ENCODE peak calls at places on chromosomes 1 and 21, in ten cellular contexts. C is psoas muscle, Z is prostate gland, N is brain microvascular endothelial cell, P is heart left ventricle, E is uterus, O is heart right ventricle, R is IMR-90, Q is GM23338, G is pancreas. B is an unnamed sample. For H3K27me3, the result is how much of the 10 kb centered on the place peaks cover.

GRCh38 chr1:16318544-16318943 is 33.7 kb downstream of the FBXO42 start:
- DNase-seq in C (peak), Z (peak), N (no peak), P (peak), E (peak), O (peak), R (no peak), Q (no peak), G (no peak), B (no peak)

GRCh38 chr1:219567341-219567947 is 45.5 kb downstream of the ZC3H11B start:
- DNase-seq in C (no peak), Z (no peak), N (peak), P (no peak), E (no peak), O (peak), R (peak), Q (peak), G (no peak), B (no peak)

GRCh38 chr1:226625832-226626576 is 77.4 kb downstream of the STUM start:
- DNase-seq in C (no peak), Z (no peak), N (no peak), P (no peak), E (peak), O (no peak), R (no peak), Q (no peak), G (peak), B (no peak)

GRCh38 chr1:213989071-213989739 is 1.4 kb downstream of the PROX1 start:
- DNase-seq in C (no peak), Z (no peak), N (no peak), P (no peak), E (no peak), O (no peak), R (no peak), Q (peak), G (no peak), B (no peak)

GRCh38 chr1:87715471-87715870 is 386.8 kb downstream of the LMO4 start:
- DNase-seq in C (no peak), Z (no peak), N (no peak), P (no peak), E (no peak), O (no peak), R (no peak), Q (no peak), G (no peak), B (no peak)

GRCh38 chr21:45534591-45535331 is 7.5 kb downstream of the SLC19A1 start:
- DNase-seq in C (peak), Z (no peak), N (no peak), P (peak), E (peak), O (peak), R (no peak), Q (no peak), G (peak), B (peak)

GRCh38 chr1:193568451-193568985 is 382.1 kb upstream of the B3GALT2 start:
- DNase-seq in C (no peak), Z (no peak), N (no peak), P (no peak), E (no peak), O (no peak), R (no peak), Q (no peak), G (no peak), B (no peak)

GRCh38 chr1:209873067-209873810 is 45.5 kb downstream of the UTP25 start:
- DNase-seq in C (no peak), Z (no peak), N (peak), P (no peak), E (no peak), O (no peak), R (peak), Q (no peak), G (no peak), B (peak)

GRCh38 chr1:59733443-59734141 is 81.2 kb upstream of the HOOK1 start:
- DNase-seq in C (no peak), Z (no peak), N (no peak), P (no peak), E (no peak), O (no peak), R (peak), Q (no peak), G (no peak), B (no peak)

GRCh38 chr1:202014060-202014459 is 3.7 kb downstream of the ELF3 start:
- DNase-seq in C (no peak), Z (no peak), N (no peak), P (no peak), E (no peak), O (no peak), R (no peak), Q (no peak), G (no peak), B (peak)
- H3K27ac ChIP-seq in C (no peak), Z (peak), N (no peak), P (no peak), E (no peak), O (no peak), R (no peak), Q (no peak), G (no peak), B (peak)

GRCh38 chr1:114008352-114009041 is 29.2 kb downstream of the OLFML3 start:
- DNase-seq in C (no peak), Z (no peak), N (peak), P (no peak), E (no peak), O (no peak), R (no peak), Q (no peak), G (no peak), B (no peak)

GRCh38 chr1:114010433-114011184 is 31.3 kb downstream of the OLFML3 start:
- DNase-seq in C (no peak), Z (no peak), N (no peak), P (no peak), E (no peak), O (no peak), R (no peak), Q (peak), G (no peak), B (no peak)

GRCh38 chr1:114009042-114009392 is 29.7 kb downstream of the OLFML3 start:
- DNase-seq in C (no peak), Z (no peak), N (peak), P (no peak), E (no peak), O (no peak), R (no peak), Q (no peak), G (no peak), B (no peak)

GRCh38 chr1:114011796-114012195 is 32.5 kb downstream of the OLFML3 start:
- DNase-seq in C (no peak), Z (no peak), N (no peak), P (no peak), E (no peak), O (no peak), R (no peak), Q (no peak), G (no peak), B (no peak)

DNA sequence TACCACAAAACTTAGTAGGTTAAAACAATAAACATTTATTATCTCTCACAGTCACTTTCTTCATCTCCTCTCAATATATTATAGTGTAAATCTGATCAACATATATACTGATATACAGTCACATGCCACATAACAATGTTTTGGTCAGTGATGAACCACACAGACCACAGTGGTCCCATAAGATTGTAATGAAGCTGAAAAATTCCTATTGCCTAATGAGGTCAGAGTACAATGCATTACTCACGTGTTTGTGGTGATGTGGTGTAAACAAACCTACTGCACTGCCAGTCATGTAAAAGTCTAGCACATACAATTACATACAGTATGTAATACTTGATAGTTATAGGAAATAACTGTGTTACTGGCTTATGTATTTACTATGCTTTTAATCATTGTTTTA is 30.1 kb downstream of the OLFML3 start:
- DNase-seq in C (no peak), Z (no peak), N (peak), P (no peak), E (no peak), O (no peak), R (peak), Q (no peak), G (no peak), B (no peak)
- H3K27me3 ChIP-seq in C (under half), Z (under half), N (under half), P (under half), E (under half), O (under half), R (under half), Q (under half), G (under half), B (under half)

DNA sequence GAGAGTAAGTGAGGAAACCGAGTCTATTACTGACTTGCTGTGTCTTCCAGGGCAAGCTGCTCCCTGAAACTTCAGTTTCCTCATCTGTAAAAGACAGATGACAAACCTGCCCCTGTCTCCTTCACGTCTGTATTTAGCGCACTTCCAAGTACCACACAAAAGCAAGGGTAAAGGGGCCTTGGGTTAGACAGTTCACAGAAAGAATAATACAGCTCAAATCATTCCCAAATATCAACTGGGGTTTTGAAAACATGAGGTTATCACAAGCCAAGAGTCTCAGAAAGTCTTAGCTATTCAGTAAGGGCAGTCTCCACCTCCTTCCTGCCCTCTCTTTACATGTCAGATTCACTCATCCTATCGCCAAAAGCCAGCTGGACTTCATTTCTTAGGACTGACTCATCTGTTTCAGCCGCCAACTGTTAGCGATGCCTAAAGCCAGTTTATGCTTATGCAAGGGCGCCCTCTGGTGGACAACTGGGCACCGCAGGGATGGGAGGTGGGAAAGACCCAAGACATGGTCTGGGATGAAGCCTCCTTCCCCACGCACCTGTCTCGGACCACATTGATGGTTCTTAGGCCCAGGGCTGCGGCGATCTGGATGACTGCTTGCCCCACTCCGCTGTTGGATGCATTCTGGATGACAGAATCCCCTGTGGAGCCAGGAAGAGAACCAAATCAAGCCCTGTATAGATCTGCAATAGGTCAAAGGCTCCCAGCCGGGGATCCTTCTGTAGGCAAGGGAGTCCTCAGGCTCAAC is 21.1 kb upstream of the SRSF4 start:
- DNase-seq in C (peak), Z (peak), N (peak), P (peak), E (peak), O (peak), R (peak), Q (peak), G (peak), B (peak)
- H3K4me3 ChIP-seq in C (no peak), Z (no peak), N (no peak), P (no peak), E (no peak), O (no peak), R (no peak), Q (no peak), G (no peak), B (no peak)

DNA sequence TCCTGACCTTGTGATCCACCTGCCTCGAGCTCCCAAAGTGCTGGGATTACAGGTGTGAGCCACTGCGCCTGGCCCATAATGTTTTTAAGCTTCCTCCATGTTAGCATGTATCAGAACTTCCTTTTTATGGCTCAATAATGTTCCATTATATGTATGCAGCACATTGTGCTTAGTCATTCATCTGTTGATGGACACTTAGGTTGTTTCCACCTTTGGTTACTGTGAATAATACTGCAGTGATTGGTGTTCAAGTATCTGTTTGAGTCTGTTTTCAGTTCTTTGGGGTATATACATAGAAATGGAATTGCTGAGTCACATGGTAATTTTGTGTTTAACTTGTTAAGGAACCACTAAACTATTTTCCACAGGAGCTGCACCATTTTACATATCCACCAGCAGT is 17.7 kb downstream of the CMPK1 start:
- DNase-seq in C (no peak), Z (no peak), N (no peak), P (no peak), E (no peak), O (no peak), R (peak), Q (no peak), G (no peak), B (peak)
- H3K27ac ChIP-seq in C (no peak), Z (no peak), N (no peak), P (no peak), E (no peak), O (no peak), R (no peak), Q (no peak), G (no peak), B (no peak)

GRCh38 chr1:46484783-46485490 is 4.7 kb upstream of the DMBX1 start:
- DNase-seq in C (no peak), Z (no peak), N (no peak), P (no peak), E (no peak), O (no peak), R (no peak), Q (peak), G (no peak), B (no peak)

GRCh38 chr1:46486432-46487015 is 3.1 kb upstream of the DMBX1 start:
- DNase-seq in C (no peak), Z (no peak), N (no peak), P (no peak), E (no peak), O (no peak), R (no peak), Q (no peak), G (no peak), B (no peak)

GRCh38 chr1:46483597-46483996 is 6.0 kb upstream of the DMBX1 start:
- DNase-seq in C (no peak), Z (no peak), N (no peak), P (no peak), E (no peak), O (no peak), R (no peak), Q (no peak), G (no peak), B (no peak)

GRCh38 chr1:46487818-46488218 is 1.8 kb upstream of the DMBX1 start:
- DNase-seq in C (no peak), Z (no peak), N (no peak), P (no peak), E (no peak), O (no peak), R (no peak), Q (peak), G (no peak), B (no peak)

GRCh38 chr1:46485564-46486431 is 3.8 kb upstream of the DMBX1 start:
- DNase-seq in C (no peak), Z (no peak), N (no peak), P (no peak), E (no peak), O (no peak), R (no peak), Q (peak), G (no peak), B (no peak)
- H3K27me3 ChIP-seq in C (under half), Z (under half), N (half or more), P (half or more), E (under half), O (under half), R (half or more), Q (half or more), G (under half), B (under half)

GRCh38 chr1:228455715-228456114 is 31.5 kb upstream of the RNF187 start:
- DNase-seq in C (no peak), Z (no peak), N (no peak), P (no peak), E (no peak), O (no peak), R (peak), Q (no peak), G (no peak), B (no peak)

GRCh38 chr1:228459091-228459993 is 27.8 kb upstream of the RNF187 start:
- DNase-seq in C (peak), Z (no peak), N (peak), P (peak), E (peak), O (peak), R (peak), Q (peak), G (peak), B (peak)

GRCh38 chr1:228456252-228457016 is 30.7 kb upstream of the RNF187 start:
- DNase-seq in C (no peak), Z (no peak), N (no peak), P (no peak), E (no peak), O (no peak), R (no peak), Q (no peak), G (no peak), B (no peak)

GRCh38 chr1:228457396-228458176 is 29.6 kb upstream of the RNF187 start:
- DNase-seq in C (peak), Z (peak), N (peak), P (peak), E (peak), O (peak), R (peak), Q (peak), G (peak), B (peak)

DNA sequence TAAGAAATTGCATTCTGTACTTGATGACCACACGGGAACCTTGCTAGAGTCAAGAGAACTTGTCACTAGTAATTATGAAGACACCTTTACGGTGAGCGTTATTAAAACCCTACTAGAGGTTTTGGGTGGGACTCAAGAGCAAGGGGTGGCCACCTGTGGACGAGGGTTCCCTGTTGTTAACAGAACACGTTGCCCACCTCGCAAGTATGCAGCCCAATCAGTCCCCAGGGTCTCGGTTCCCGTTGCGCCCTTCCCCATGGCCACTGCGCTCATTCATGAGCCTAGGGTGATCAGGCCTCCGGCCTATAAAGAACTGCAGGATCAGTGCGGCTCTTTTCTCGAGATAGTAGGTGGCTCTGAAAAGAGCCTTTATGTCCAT is 30.2 kb upstream of the RNF187 start:
- DNase-seq in C (no peak), Z (no peak), N (no peak), P (no peak), E (no peak), O (no peak), R (no peak), Q (no peak), G (no peak), B (no peak)
- H3K4me3 ChIP-seq in C (peak), Z (peak), N (peak), P (peak), E (peak), O (peak), R (peak), Q (peak), G (peak), B (peak)

GRCh38 chr1:91503332-91503900 is 2.8 kb downstream of the CDC7 start:
- DNase-seq in C (no peak), Z (no peak), N (no peak), P (no peak), E (no peak), O (no peak), R (no peak), Q (no peak), G (no peak), B (no peak)
- H3K27ac ChIP-seq in C (no peak), Z (no peak), N (no peak), P (no peak), E (no peak), O (no peak), R (no peak), Q (no peak), G (no peak), B (no peak)

B was measured in small intestine.